ENCODE peak calls at places on chromosomes 11 and 22, in four cellular contexts. D is K562, M is HL-60, W is GM12878. R is an unnamed sample.

GRCh38 chr11:9158898-9159391 is 67.5 kb upstream of the SCUBE2 start:
- DNase-seq in D (no peak), M (peak), W (no peak), R (no peak)

GRCh38 chr11:11555228-11555627 is 66.6 kb downstream of the GALNT18 start:
- DNase-seq in D (no peak), M (no peak), W (no peak), R (no peak)

GRCh38 chr11:16791494-16791961 is 53.1 kb downstream of the C11orf58 start:
- DNase-seq in D (no peak), M (no peak), W (no peak), R (no peak)

GRCh38 chr22:20244744-20245576 is 23.2 kb downstream of the RTN4R start:
- DNase-seq in D (no peak), M (no peak), W (no peak), R (peak)

GRCh38 chr11:68838572-68838964 is 3.1 kb downstream of the CPT1A start:
- DNase-seq in D (peak), M (peak), W (no peak), R (no peak)

GRCh38 chr11:3203221-3204043 is 15.2 kb downstream of the MRGPRG start:
- DNase-seq in D (no peak), M (no peak), W (no peak), R (no peak)

GRCh38 chr11:19511413-19512183 is 201.0 kb upstream of the NAV2 start:
- DNase-seq in D (no peak), M (no peak), W (no peak), R (no peak)

GRCh38 chr11:87926250-87926970 is 248.8 kb downstream of the RAB38 start:
- DNase-seq in D (no peak), M (no peak), W (no peak), R (no peak)

GRCh38 chr11:77619576-77620198 is 17.9 kb downstream of the CLNS1A start:
- DNase-seq in D (peak), M (no peak), W (peak), R (no peak)

GRCh38 chr22:18952022-18952421 is 15.9 kb upstream of the PRODH start:
- DNase-seq in D (no peak), M (no peak), W (no peak), R (no peak)

GRCh38 chr11:129974237-129974636 is 28.4 kb downstream of the PRDM10 start:
- DNase-seq in D (no peak), M (no peak), W (no peak), R (no peak)

GRCh38 chr11:19370100-19370861 is 129.5 kb upstream of the E2F8 start:
- DNase-seq in D (no peak), M (no peak), W (no peak), R (no peak)

GRCh38 chr22:31575190-31575589 is 78.9 kb downstream of the SFI1 start:
- DNase-seq in D (no peak), M (no peak), W (no peak), R (no peak)

GRCh38 chr11:122108192-122108799 is 7.7 kb downstream of the BLID start:
- DNase-seq in D (peak), M (peak), W (no peak), R (no peak)

GRCh38 chr11:126061707-126062678 is 673 bp downstream of the CDON start:
- DNase-seq in D (peak), M (no peak), W (no peak), R (no peak)

GRCh38 chr22:46053563-46054090 is 76.7 kb upstream of the WNT7B start:
- DNase-seq in D (no peak), M (no peak), W (no peak), R (peak)

GRCh38 chr11:129700701-129701100 is 114.9 kb upstream of the TMEM45B start:
- DNase-seq in D (no peak), M (no peak), W (no peak), R (no peak)

GRCh38 chr11:125957623-125958330 is 11.9 kb downstream of the VSIG10L2 start:
- DNase-seq in D (no peak), M (no peak), W (no peak), R (no peak)

GRCh38 chr11:35488117-35488516 is 37.3 kb downstream of the PAMR1 start:
- DNase-seq in D (no peak), M (no peak), W (no peak), R (no peak)

GRCh38 chr11:78022397-78023396 is at the start of gene KCTD14:
- DNase-seq in D (no peak), M (no peak), W (no peak), R (no peak)

GRCh38 chr22:30887418-30887817 is 81.2 kb downstream of the MORC2 start:
- DNase-seq in D (no peak), M (no peak), W (no peak), R (no peak)

GRCh38 chr11:7436657-7437056 is 48.6 kb upstream of the OLFML1 start:
- DNase-seq in D (no peak), M (peak), W (no peak), R (peak)

GRCh38 chr22:26016916-26017315 is 152.3 kb upstream of the SEZ6L start:
- DNase-seq in D (no peak), M (no peak), W (no peak), R (no peak)

DNA sequence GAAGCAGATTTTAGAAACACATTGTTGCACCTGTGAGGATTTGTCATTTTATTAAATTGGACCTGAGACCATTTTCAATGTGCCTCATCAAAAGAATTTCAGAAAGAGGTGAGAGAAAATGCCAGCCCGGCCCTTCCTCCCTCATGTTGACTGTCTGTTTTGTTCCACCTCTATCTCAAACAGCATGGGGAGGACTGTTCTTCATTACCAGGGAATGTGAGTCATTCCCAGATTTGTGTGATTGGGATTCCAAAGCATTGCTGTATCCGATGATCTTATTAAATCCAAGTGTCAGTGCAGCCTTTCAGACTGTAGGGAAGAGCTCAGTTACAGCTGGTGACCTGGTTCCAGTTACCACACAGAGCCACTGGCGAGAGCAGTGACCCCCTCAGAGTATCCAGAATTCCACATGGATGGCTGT is 20.7 kb downstream of the KREMEN1 start:
- DNase-seq in D (no peak), M (no peak), W (no peak), R (no peak)
- TF ChIP-seq POLR2AphosphoS5 in D (no peak), M (no peak), W (no peak), R (no peak)

DNA sequence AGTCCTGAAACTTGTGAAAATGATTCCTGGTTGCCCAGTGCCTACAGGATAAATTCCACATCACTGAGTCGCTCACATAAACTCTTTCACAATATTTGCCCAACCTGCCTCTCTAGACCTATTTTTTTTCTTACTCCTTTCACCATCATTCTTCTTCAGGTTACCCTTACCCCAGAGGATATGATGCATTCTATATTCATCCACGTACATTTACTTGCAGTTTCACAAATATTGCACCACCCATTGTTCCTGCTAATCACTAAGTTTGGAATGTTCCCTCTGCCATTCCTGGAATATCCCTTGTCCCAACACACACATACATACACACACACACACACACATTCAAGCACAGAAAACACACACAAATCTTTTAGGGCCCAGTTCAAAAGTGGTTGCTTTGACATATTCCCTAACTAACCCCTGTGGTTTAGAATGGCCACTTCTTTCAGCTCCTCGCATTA is 379.5 kb downstream of the ETS1 start:
- DNase-seq in D (no peak), M (no peak), W (no peak), R (no peak)
- TF ChIP-seq SPI1 in D (no peak), M (no peak), W (no peak), R (no peak)

GRCh38 chr11:40293655-40294342 is 1165.7 kb downstream of the LRRC4C start:
- DNase-seq in D (peak), M (peak), W (peak), R (peak)
- TF ChIP-seq POLR2AphosphoS5 in D (no peak), M (no peak), W (no peak), R (no peak)

DNA sequence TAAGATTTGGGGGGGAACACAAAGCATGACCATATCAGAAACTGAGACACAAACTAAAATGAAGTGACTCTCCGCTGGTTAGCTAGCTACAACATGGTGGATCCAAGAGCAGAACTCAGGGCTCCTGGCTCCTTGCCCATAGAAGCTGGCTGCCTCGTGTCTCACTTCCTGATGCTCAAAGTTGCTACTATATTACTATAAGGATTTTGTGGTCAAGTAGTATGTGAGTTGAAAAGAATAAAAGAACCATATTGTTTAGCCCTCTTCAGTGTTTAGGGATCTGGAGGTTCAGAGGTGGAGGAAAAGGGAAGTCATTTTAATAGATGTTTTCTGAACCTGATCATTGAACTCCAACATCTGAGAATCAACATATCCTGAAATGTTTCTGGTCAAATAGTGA is 16.9 kb upstream of the SIK2 start:
- DNase-seq in D (no peak), M (no peak), W (no peak), R (no peak)
- TF ChIP-seq SPI1 in D (no peak), M (peak), W (peak), R (peak)

GRCh38 chr11:47233989-47234668 is 14.5 kb downstream of the ACP2 start:
- DNase-seq in D (peak), M (no peak), W (no peak), R (no peak)

GRCh38 chr11:47239889-47240288 is 8.7 kb downstream of the ACP2 start:
- DNase-seq in D (no peak), M (no peak), W (no peak), R (no peak)

GRCh38 chr11:47235163-47235562 is 13.5 kb downstream of the ACP2 start:
- DNase-seq in D (no peak), M (no peak), W (no peak), R (no peak)

GRCh38 chr11:47234669-47235075 is 13.9 kb downstream of the ACP2 start:
- DNase-seq in D (no peak), M (no peak), W (no peak), R (no peak)

DNA sequence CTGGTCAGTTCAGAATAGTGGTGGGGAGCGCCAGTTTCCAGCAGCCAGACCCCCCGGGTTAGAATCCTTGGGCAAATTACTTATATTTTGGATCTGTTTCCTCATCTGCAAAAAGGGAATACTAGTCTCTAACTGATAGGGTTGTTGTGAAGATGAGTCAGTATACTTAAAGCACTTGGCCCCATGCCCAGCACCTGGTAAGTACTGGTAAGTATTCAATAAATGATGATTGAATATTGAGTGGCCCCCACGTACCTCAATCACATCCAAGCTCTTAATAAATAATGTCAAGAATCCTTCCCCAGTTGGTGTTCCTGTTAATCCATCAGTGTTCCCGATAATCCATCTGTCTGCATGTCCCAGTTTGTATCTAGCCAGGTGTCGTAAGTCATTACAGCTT is 12.1 kb downstream of the ACP2 start:
- DNase-seq in D (no peak), M (no peak), W (no peak), R (no peak)
- TF ChIP-seq POLR2AphosphoS5 in D (no peak), M (no peak), W (no peak), R (no peak)

GRCh38 chr11:60633645-60634044 is 65.8 kb upstream of the MS4A8 start:
- DNase-seq in D (no peak), M (no peak), W (peak), R (no peak)

GRCh38 chr11:60629399-60629798 is 70.0 kb upstream of the MS4A8 start:
- DNase-seq in D (no peak), M (no peak), W (no peak), R (no peak)

GRCh38 chr11:60631939-60632338 is 67.5 kb upstream of the MS4A8 start:
- DNase-seq in D (no peak), M (no peak), W (peak), R (no peak)

DNA sequence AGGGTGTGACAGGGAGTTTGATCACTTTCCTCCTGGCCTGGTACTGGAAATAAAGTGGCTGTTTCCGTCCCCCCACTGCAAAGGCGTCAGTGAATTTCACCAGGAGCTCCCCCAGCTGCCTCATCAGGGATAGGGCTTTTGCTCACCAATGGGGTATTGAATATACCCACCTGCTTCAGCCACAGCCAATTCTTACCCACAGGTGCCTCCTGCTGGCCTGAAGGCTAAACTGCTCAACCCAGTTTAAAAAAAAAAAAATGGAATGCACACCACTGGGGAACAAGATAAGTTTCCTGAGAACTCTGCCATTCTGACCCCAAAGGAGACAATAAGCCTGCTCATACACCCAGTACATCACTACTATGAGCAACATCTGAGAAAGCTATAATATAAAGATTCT is 65.3 kb upstream of the MS4A8 start:
- DNase-seq in D (peak), M (no peak), W (peak), R (no peak)
- TF ChIP-seq SPI1 in D (no peak), M (no peak), W (no peak), R (no peak)

DNA sequence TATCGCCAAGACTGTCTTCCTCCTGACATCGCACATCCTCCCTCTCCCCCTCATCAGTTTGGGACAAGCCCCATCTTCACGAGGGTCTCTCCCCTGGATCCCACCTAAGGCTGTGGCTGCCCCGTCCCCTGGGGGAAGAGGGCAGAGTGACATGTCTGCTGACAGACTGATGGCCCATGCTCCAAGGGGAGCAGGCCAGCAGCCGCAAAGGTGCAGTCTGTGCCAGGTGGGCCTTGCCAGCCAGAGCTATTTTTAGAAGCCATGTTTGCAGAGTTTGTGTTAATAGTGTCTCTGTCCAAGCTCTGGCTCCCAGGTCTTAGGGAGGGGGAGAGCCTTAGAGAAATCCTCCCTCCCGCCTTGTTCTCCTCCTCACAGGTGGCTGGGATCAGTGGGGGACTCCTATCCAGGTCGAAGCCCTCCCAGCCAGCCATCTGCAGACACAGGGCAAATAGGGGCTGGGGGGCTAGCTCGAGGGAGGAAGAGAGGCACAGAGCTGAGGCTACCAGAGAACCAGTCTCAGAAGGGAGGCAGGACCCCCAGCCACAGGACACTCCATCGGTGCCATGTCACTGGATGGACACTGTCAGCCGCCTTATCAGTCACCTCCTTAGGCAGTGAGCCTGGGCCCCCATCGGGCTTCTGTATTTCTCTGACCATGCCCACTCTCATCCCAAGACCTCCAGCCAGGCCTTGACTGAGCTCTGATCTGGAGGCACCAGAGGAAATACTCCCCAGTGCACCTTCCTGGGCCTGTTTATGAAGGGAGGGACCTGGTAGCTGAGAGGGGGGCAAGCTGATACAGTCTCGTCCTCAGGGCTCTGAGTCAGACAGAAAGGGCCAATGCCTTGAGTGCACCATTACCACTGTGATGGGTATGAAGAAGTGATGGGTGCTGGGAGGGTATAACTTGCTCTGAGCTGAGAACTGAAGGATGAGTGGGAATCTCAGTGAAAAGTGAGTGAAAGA is 49.3 kb downstream of the CHRDL2 start:
- DNase-seq in D (no peak), M (no peak), W (no peak), R (no peak)
- TF ChIP-seq POLR2AphosphoS5 in D (no peak), M (no peak), W (no peak), R (no peak)

DNA sequence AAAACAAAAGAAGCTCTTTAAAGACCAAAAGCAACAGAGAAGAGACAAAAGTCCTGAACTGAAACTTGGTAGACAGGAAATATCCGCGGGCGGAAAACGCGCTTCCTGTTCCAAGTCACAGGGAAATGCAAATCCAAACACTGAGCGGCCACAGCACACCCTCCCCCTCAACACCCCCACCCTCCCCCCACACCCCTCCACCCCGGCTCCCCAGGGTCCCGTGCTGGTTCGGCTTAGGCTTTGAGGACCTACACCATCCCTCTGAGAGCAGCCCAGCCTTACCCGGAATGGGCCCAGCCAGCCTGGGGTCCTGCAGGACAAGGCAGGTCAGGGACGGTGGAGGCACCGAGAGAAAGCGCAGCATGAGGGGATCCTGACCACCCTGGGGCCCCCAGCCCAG is 160.4 kb downstream of the BRD1 start:
- DNase-seq in D (no peak), M (no peak), W (no peak), R (no peak)
- TF ChIP-seq SPI1 in D (no peak), M (no peak), W (no peak), R (no peak)

GRCh38 chr22:39231197-39231950 is 13.4 kb downstream of the PDGFB start:
- DNase-seq in D (no peak), M (no peak), W (no peak), R (no peak)

GRCh38 chr22:39229075-39229474 is 15.7 kb downstream of the PDGFB start:
- DNase-seq in D (no peak), M (no peak), W (no peak), R (no peak)

GRCh38 chr22:39229688-39230260 is 15.0 kb downstream of the PDGFB start:
- DNase-seq in D (no peak), M (no peak), W (no peak), R (no peak)

GRCh38 chr22:39232246-39232645 is 12.5 kb downstream of the PDGFB start:
- DNase-seq in D (no peak), M (no peak), W (no peak), R (no peak)

DNA sequence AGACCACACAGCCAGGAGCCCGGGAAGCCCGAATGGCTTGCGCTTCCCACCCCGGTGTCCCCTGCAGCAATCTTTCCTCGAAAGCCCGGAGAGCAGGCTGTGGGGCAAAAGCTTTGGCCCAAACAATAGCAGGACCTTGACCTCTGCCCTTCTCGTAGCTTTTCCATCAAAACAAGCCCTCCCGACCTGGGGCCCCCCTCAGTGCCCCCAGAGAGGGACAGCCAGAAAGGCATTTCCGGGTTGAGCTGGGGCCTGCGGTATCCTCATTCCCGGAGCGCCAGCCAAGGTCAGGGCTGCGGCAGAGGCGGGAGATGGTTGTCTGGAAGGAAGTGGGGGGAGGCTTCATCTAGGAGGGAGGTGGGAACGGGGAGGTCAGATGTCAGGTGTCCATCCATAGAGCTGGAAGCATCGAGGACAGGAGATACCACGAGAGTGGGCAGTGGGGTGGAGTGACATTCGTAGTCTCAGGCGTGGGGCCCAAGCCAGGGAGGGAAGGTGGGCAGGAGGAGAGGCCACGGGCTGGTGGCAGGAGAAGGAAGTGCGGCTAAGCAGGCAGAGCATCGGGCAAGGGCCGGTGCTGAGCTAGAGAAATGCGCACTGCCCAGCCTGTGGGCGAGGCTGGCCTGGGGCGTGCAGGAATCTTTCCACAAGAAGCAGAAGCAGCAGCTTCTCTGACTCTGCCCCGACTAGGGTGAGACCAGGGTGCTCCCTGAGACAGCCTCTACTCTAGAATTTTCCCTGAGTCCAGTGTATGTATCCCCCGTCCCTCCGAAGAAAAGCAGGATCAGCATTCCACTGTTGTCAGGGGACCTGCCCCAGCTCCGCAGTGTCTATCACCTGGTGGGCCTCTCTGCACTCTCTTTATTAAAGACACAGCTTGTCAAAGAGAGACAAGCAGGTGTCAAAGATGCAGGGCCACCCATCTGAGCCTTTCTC is 14.3 kb downstream of the PDGFB start:
- DNase-seq in D (no peak), M (no peak), W (no peak), R (no peak)
- TF ChIP-seq POLR2AphosphoS5 in D (no peak), M (no peak), W (no peak), R (no peak)

GRCh38 chr11:20647976-20648565 is 21.3 kb upstream of the NELL1 start:
- DNase-seq in D (peak), M (no peak), W (peak), R (peak)
- TF ChIP-seq SPI1 in D (no peak), M (no peak), W (no peak), R (no peak)

R was measured in GM12891.